ENCODE peak calls at places on chromosomes 6 and 20, in eight cellular contexts. H is HEK293T; K is thoracic aorta; T is activated CD8-positive, alpha-beta memory T cell treated with anti-CD3 and anti-CD28 coated beads for 1 hour; R is GM10248; J is activated T-helper 1 cell treated with anti-CD3 and anti-CD28 coated beads, Interleukin-12 subunit alpha, Interleukin-12 subunit beta, Interleukin-2, Interleukin-4 antibody, amounts not matched to agents 30 ng/mL and 10 ng/mL and 1 ng/mL, durations not matched to agents 14 hours and 24 hours and 36 hours; S is hippocampal formation; L is NCI-H1930. O is an unnamed sample.

GRCh38 chr6:37665309-37665708 is 32.4 kb downstream of the MDGA1 start:
- DNase-seq in L (no peak), J (no peak), S (no peak), H (peak; percentile 21), K (no peak), T (no peak), R (no peak), O (no peak)

GRCh38 chr20:40689100-40689942 is at the start of gene MAFB:
- DNase-seq in K (peak; percentile 73), S (peak; percentile 95), H (peak; percentile 84), L (no peak), J (peak; percentile 13), T (peak; percentile 5), R (peak; percentile 70), O (peak; percentile 85)

GRCh38 chr6:15524736-15525401 is 138.0 kb downstream of the DTNBP1 start:
- DNase-seq in J (no peak), H (no peak), T (no peak), R (no peak), K (no peak), L (no peak), S (no peak), O (no peak)

GRCh38 chr6:8499540-8499939 is 64.2 kb upstream of the SLC35B3 start:
- DNase-seq in K (no peak), H (peak; percentile 14), L (no peak), S (peak; percentile 32), R (no peak), T (no peak), J (no peak), O (peak; percentile 50)

GRCh38 chr6:73062121-73062520 is 163.2 kb downstream of the KHDC1L start:
- DNase-seq in T (no peak), J (no peak), S (no peak), H (no peak), K (no peak), L (no peak), R (no peak), O (no peak)

GRCh38 chr6:122610690-122611455 is 668 bp downstream of the PKIB start:
- DNase-seq in H (peak; percentile 62), R (peak; percentile 23), J (peak; percentile 1), L (peak; percentile 38), S (no peak), T (no peak), K (no peak), O (peak; percentile 81)

GRCh38 chr6:47532981-47533585 is 55.5 kb downstream of the CD2AP start:
- DNase-seq in K (no peak), S (no peak), J (no peak), H (no peak), T (no peak), L (no peak), R (no peak), O (no peak)

GRCh38 chr6:162344935-162345599 is 382.5 kb downstream of the PRKN start:
- DNase-seq in K (no peak), H (no peak), L (no peak), T (no peak), R (no peak), J (no peak), S (no peak), O (no peak)

GRCh38 chr6:105094133-105094640 is 85.6 kb downstream of the POPDC3 start:
- DNase-seq in H (no peak), K (no peak), T (no peak), S (no peak), J (no peak), R (no peak), L (no peak), O (no peak)

GRCh38 chr20:32354592-32355416 is 3.3 kb upstream of the ASXL1 start:
- DNase-seq in T (no peak), L (no peak), J (peak; percentile 20), K (no peak), H (no peak), S (no peak), R (no peak), O (no peak)

GRCh38 chr6:145278163-145278807 is 457.0 kb downstream of the EPM2A start:
- DNase-seq in S (no peak), J (no peak), T (no peak), H (no peak), L (no peak), K (no peak), R (no peak), O (no peak)

GRCh38 chr6:38876470-38876869 is 161.4 kb downstream of the DNAH8 start:
- DNase-seq in H (no peak), K (no peak), T (no peak), R (peak; percentile 10), S (peak; percentile 48), L (no peak), J (peak; percentile 49), O (no peak)